ENCODE peak calls at places on chromosomes 1 and 21, in seven cellular contexts. One of them, this sample, is unnamed.

GRCh38 chr1:210232524-210233215 is at the start of gene SERTAD4:
- DNase-seq in A549: no peak
- DNase-seq in Calu3: peak
- DNase-seq in ascending aorta: no peak
- DNase-seq in prostate gland: peak
- DNase-seq in MCF 10A: peak
- DNase-seq in cardiac fibroblast: peak
- DNase-seq in this sample: no peak

GRCh38 chr1:162835157-162835899 is 25.6 kb downstream of the CCDC190 start:
- DNase-seq in A549: no peak
- DNase-seq in Calu3: no peak
- DNase-seq in ascending aorta: no peak
- DNase-seq in prostate gland: no peak
- DNase-seq in MCF 10A: no peak
- DNase-seq in cardiac fibroblast: peak
- DNase-seq in this sample: peak

GRCh38 chr1:111735858-111736544 is 3.2 kb downstream of the INKA2 start:
- DNase-seq in A549: no peak
- DNase-seq in Calu3: no peak
- DNase-seq in ascending aorta: no peak
- DNase-seq in prostate gland: no peak
- DNase-seq in MCF 10A: no peak
- DNase-seq in cardiac fibroblast: peak
- DNase-seq in this sample: no peak

GRCh38 chr21:36883532-36884486 is 82.7 kb downstream of the HLCS start:
- DNase-seq in A549: peak
- DNase-seq in Calu3: no peak
- DNase-seq in ascending aorta: no peak
- DNase-seq in prostate gland: no peak
- DNase-seq in MCF 10A: no peak
- DNase-seq in cardiac fibroblast: no peak
- DNase-seq in this sample: no peak

GRCh38 chr1:54095543-54096286 is 42.3 kb downstream of the TCEANC2 start:
- DNase-seq in A549: no peak
- DNase-seq in Calu3: no peak
- DNase-seq in ascending aorta: no peak
- DNase-seq in prostate gland: no peak
- DNase-seq in MCF 10A: no peak
- DNase-seq in cardiac fibroblast: no peak
- DNase-seq in this sample: no peak

GRCh38 chr1:109499661-109500536 is 6.0 kb downstream of the CYB561D1 start:
- DNase-seq in A549: peak
- DNase-seq in Calu3: peak
- DNase-seq in ascending aorta: no peak
- DNase-seq in prostate gland: no peak
- DNase-seq in MCF 10A: peak
- DNase-seq in cardiac fibroblast: peak
- DNase-seq in this sample: no peak

GRCh38 chr1:15014521-15014920 is 139.0 kb upstream of the TMEM51 start:
- DNase-seq in A549: no peak
- DNase-seq in Calu3: no peak
- DNase-seq in ascending aorta: no peak
- DNase-seq in prostate gland: no peak
- DNase-seq in MCF 10A: peak
- DNase-seq in cardiac fibroblast: no peak
- DNase-seq in this sample: no peak

GRCh38 chr1:30413111-30413440 is 310.3 kb downstream of the MATN1 start:
- DNase-seq in A549: no peak
- DNase-seq in Calu3: no peak
- DNase-seq in ascending aorta: no peak
- DNase-seq in prostate gland: no peak
- DNase-seq in MCF 10A: no peak
- DNase-seq in cardiac fibroblast: no peak
- DNase-seq in this sample: no peak

GRCh38 chr1:37932759-37933158 is 14.1 kb downstream of the INPP5B start:
- DNase-seq in A549: peak
- DNase-seq in Calu3: no peak
- DNase-seq in ascending aorta: no peak
- DNase-seq in prostate gland: no peak
- DNase-seq in MCF 10A: peak
- DNase-seq in cardiac fibroblast: no peak
- DNase-seq in this sample: no peak

GRCh38 chr21:44530221-44530902 is 9.6 kb downstream of the KRTAP10-1 start:
- DNase-seq in A549: no peak
- DNase-seq in Calu3: no peak
- DNase-seq in ascending aorta: no peak
- DNase-seq in prostate gland: no peak
- DNase-seq in MCF 10A: no peak
- DNase-seq in cardiac fibroblast: no peak
- DNase-seq in this sample: no peak

GRCh38 chr1:205998457-205999241 is 4.5 kb downstream of the RAB7B start:
- DNase-seq in A549: no peak
- DNase-seq in Calu3: no peak
- DNase-seq in ascending aorta: no peak
- DNase-seq in prostate gland: no peak
- DNase-seq in MCF 10A: no peak
- DNase-seq in cardiac fibroblast: no peak
- DNase-seq in this sample: no peak

GRCh38 chr21:17540530-17540929 is 27.7 kb downstream of the CXADR start:
- DNase-seq in A549: no peak
- DNase-seq in Calu3: no peak
- DNase-seq in ascending aorta: no peak
- DNase-seq in prostate gland: no peak
- DNase-seq in MCF 10A: no peak
- DNase-seq in cardiac fibroblast: no peak
- DNase-seq in this sample: no peak

GRCh38 chr1:228464487-228464983 is 22.6 kb upstream of the RNF187 start:
- DNase-seq in A549: peak
- DNase-seq in Calu3: peak
- DNase-seq in ascending aorta: no peak
- DNase-seq in prostate gland: no peak
- DNase-seq in MCF 10A: no peak
- DNase-seq in cardiac fibroblast: peak
- DNase-seq in this sample: peak

GRCh38 chr1:228462560-228462959 is 24.6 kb upstream of the RNF187 start:
- DNase-seq in A549: no peak
- DNase-seq in Calu3: no peak
- DNase-seq in ascending aorta: no peak
- DNase-seq in prostate gland: no peak
- DNase-seq in MCF 10A: no peak
- DNase-seq in cardiac fibroblast: no peak
- DNase-seq in this sample: no peak

GRCh38 chr1:228465134-228465533 is 22.0 kb upstream of the RNF187 start:
- DNase-seq in A549: no peak
- DNase-seq in Calu3: no peak
- DNase-seq in ascending aorta: no peak
- DNase-seq in prostate gland: no peak
- DNase-seq in MCF 10A: no peak
- DNase-seq in cardiac fibroblast: no peak
- DNase-seq in this sample: no peak

GRCh38 chr1:228463009-228463558 is 24.1 kb upstream of the RNF187 start:
- DNase-seq in A549: no peak
- DNase-seq in Calu3: no peak
- DNase-seq in ascending aorta: no peak
- DNase-seq in prostate gland: no peak
- DNase-seq in MCF 10A: no peak
- DNase-seq in cardiac fibroblast: no peak
- DNase-seq in this sample: no peak

DNA sequence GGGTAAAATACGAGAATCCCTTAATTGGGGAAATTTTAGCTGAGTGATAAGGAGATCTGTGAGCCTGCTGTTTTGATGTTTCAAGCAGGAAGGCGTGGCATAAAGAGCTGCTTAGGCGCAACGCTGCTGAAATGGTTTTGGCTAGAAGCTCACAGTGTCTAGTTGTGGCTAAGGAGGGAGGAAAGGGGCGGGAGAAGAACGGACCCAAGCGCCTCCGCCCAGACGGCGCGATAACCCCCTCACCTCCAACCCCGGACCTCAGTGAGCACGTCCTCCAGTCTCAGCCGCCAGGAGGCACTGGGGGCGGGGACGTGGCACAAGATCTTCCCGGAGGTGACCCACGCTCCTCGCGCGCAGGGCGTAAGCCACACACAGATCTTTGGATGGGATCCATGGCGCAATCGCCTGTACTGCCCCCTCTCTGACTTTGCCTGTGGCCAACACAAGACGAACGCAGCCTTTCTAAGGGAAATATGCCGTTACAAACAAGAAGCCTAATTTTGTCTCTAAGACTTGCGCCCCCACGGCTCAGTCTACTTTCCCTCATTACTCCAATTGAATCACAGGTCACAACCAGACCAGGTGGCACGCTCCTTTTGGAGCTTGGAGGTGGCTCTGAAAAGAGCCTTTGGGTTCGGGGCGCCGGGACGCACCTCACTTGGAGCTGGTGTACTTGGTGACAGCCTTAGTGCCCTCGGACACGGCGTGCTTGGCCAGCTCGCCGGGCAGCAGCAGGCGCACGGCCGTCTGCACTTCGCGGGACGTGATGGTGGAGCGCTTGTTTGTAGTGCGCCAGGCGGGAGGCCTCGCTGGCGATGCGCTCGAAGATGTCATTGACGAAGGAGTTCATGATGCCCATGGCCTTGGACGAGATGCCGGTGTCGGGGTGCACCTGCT is 23.4 kb upstream of the RNF187 start:
- DNase-seq in A549: peak
- DNase-seq in Calu3: peak
- DNase-seq in ascending aorta: no peak
- DNase-seq in prostate gland: no peak
- DNase-seq in MCF 10A: peak
- DNase-seq in cardiac fibroblast: peak
- DNase-seq in this sample: no peak
- TF ChIP-seq CTCF in A549: peak
- TF ChIP-seq CTCF in Calu3: no peak
- TF ChIP-seq CTCF in ascending aorta: no peak
- TF ChIP-seq CTCF in prostate gland: no peak
- TF ChIP-seq CTCF in MCF 10A: no peak
- TF ChIP-seq CTCF in cardiac fibroblast: peak
- TF ChIP-seq CTCF in this sample: no peak

DNA sequence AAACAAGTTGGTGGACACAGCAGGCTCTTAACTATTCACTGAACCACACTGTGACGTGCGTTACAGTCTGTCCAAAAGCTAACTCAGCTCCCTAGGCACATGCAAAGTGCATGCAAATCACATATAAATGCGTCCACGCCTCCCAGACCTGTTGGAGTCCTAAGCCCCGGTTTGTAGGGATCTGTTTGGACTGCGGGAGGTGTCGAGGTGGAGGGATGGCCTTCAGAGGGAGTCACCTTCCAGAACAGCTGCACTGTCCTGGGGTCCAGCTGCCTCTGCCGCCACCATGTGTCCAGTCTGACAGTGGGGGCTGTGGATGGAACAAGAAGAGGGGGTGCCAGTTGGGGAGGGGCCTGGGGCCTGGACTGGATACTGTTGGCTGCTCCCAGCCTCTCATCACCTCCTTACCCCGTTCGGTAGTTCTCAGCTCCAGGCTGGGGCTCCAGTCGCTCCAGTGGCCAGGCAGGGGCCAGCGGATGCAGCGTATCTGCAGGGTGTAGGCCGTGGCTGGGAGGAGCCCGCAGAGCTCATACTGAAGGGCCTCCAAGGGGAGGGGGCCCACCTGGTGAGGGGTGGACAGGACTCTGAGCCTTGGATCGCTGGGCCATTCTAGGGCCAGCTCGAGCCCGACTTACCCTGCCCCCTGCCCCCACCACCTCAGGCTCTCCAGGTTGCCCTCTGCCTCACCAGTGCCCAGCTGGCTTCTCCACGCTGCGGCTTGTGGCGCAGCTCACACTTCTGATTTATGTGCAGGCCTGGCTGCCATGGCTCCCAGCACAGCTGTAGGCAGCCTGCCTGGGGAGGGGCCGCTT is 7.9 kb upstream of the MRPS15 start:
- DNase-seq in A549: no peak
- DNase-seq in Calu3: no peak
- DNase-seq in ascending aorta: no peak
- DNase-seq in prostate gland: no peak
- DNase-seq in MCF 10A: no peak
- DNase-seq in cardiac fibroblast: no peak
- DNase-seq in this sample: no peak
- TF ChIP-seq CTCF in A549: no peak
- TF ChIP-seq CTCF in Calu3: no peak
- TF ChIP-seq CTCF in ascending aorta: no peak
- TF ChIP-seq CTCF in prostate gland: no peak
- TF ChIP-seq CTCF in MCF 10A: no peak
- TF ChIP-seq CTCF in cardiac fibroblast: no peak
- TF ChIP-seq CTCF in this sample: no peak

GRCh38 chr21:41762753-41763152 is 4.1 kb downstream of the RIPK4 start:
- DNase-seq in A549: no peak
- DNase-seq in Calu3: no peak
- DNase-seq in ascending aorta: no peak
- DNase-seq in prostate gland: no peak
- DNase-seq in MCF 10A: no peak
- DNase-seq in cardiac fibroblast: no peak
- DNase-seq in this sample: no peak
- TF ChIP-seq CTCF in A549: no peak
- TF ChIP-seq CTCF in Calu3: no peak
- TF ChIP-seq CTCF in ascending aorta: no peak
- TF ChIP-seq CTCF in prostate gland: no peak
- TF ChIP-seq CTCF in MCF 10A: no peak
- TF ChIP-seq CTCF in cardiac fibroblast: no peak
- TF ChIP-seq CTCF in this sample: no peak

GRCh38 chr1:114034561-114035303 is 55.5 kb downstream of the OLFML3 start:
- DNase-seq in A549: no peak
- DNase-seq in Calu3: no peak
- DNase-seq in ascending aorta: no peak
- DNase-seq in prostate gland: no peak
- DNase-seq in MCF 10A: no peak
- DNase-seq in cardiac fibroblast: no peak
- DNase-seq in this sample: no peak

GRCh38 chr1:114032271-114033218 is 53.3 kb downstream of the OLFML3 start:
- DNase-seq in A549: peak
- DNase-seq in Calu3: no peak
- DNase-seq in ascending aorta: no peak
- DNase-seq in prostate gland: no peak
- DNase-seq in MCF 10A: peak
- DNase-seq in cardiac fibroblast: peak
- DNase-seq in this sample: no peak

GRCh38 chr1:114035304-114035700 is 56.0 kb downstream of the OLFML3 start:
- DNase-seq in A549: no peak
- DNase-seq in Calu3: no peak
- DNase-seq in ascending aorta: no peak
- DNase-seq in prostate gland: no peak
- DNase-seq in MCF 10A: no peak
- DNase-seq in cardiac fibroblast: no peak
- DNase-seq in this sample: no peak

GRCh38 chr1:114033961-114034360 is 54.7 kb downstream of the OLFML3 start:
- DNase-seq in A549: no peak
- DNase-seq in Calu3: no peak
- DNase-seq in ascending aorta: no peak
- DNase-seq in prostate gland: peak
- DNase-seq in MCF 10A: no peak
- DNase-seq in cardiac fibroblast: no peak
- DNase-seq in this sample: no peak

DNA sequence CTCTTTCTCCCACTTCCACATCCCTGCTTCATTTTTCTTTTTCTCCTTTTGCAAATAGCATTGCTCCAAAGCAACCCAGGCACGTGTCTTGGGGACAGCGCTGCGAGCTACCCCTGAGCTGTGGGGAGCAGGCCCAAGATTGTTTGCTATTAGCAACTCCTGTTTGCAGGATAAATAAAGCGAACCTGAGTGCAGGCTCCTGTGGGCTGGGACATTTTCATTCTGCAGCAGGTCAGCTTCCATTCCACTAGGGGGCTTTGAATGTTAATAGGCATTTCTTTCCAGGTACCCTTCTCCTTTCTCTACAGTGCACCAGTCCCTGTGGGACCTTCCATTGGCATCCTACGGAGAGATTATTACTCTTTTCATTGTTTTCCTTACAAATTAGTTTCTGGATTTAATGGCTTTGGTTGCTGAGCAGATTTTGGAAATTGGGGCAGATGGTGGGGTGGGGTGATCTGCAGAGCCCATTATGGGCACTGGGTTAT is 54.0 kb downstream of the OLFML3 start:
- DNase-seq in A549: peak
- DNase-seq in Calu3: no peak
- DNase-seq in ascending aorta: no peak
- DNase-seq in prostate gland: no peak
- DNase-seq in MCF 10A: peak
- DNase-seq in cardiac fibroblast: peak
- DNase-seq in this sample: no peak
- TF ChIP-seq CTCF in A549: peak
- TF ChIP-seq CTCF in Calu3: no peak
- TF ChIP-seq CTCF in ascending aorta: no peak
- TF ChIP-seq CTCF in prostate gland: no peak
- TF ChIP-seq CTCF in MCF 10A: peak
- TF ChIP-seq CTCF in cardiac fibroblast: peak
- TF ChIP-seq CTCF in this sample: peak

This sample was measured in astrocyte of the cerebellum.